ENCODE peak calls at places on chromosomes 1 and 21, in five cellular contexts. M, F, O, J and A are unnamed samples.
A peak's percentile ranks its signal among the peaks of the same experiment; 100 is the strongest.

GRCh38 chr1:156693858-156694562 is 11.4 kb downstream of the CRABP2 start:
- DNase-seq in M (no peak), F (no peak), O (no peak), J (no peak), A (no peak)

GRCh38 chr1:218488986-218489385 is 143.8 kb downstream of the TGFB2 start:
- DNase-seq in M (no peak), F (peak; percentile 83), O (peak; percentile 93), J (no peak), A (peak; percentile 32)

GRCh38 chr1:159141584-159142518 is 29.6 kb upstream of the CADM3 start:
- DNase-seq in M (peak; percentile 34), F (no peak), O (peak; percentile 57), J (no peak), A (peak; percentile 47)

GRCh38 chr1:27566462-27567182 is 37.3 kb downstream of the AHDC1 start:
- DNase-seq in M (no peak), F (no peak), O (no peak), J (no peak), A (no peak)

GRCh38 chr1:12610305-12610935 is 7.6 kb downstream of the DHRS3 start:
- DNase-seq in M (no peak), F (no peak), O (no peak), J (no peak), A (peak; percentile 52)

GRCh38 chr1:11352058-11352715 is 79.2 kb downstream of the UBIAD1 start:
- DNase-seq in M (no peak), F (no peak), O (no peak), J (no peak), A (no peak)

GRCh38 chr1:192474080-192474683 is 101.4 kb upstream of the RGS1 start:
- DNase-seq in M (no peak), F (no peak), O (no peak), J (no peak), A (peak; percentile 54)

GRCh38 chr1:107626075-107626796 is 338.7 kb downstream of the VAV3 start:
- DNase-seq in M (no peak), F (no peak), O (no peak), J (no peak), A (no peak)

GRCh38 chr1:38835230-38835827 is 24.2 kb downstream of the RRAGC start:
- DNase-seq in M (peak; percentile 37), F (peak; percentile 45), O (peak; percentile 78), J (no peak), A (peak; percentile 92)

GRCh38 chr1:224182866-224183590 is at the start of gene DEGS1:
- DNase-seq in M (peak; percentile 84), F (peak; percentile 28), O (peak; percentile 62), J (peak; percentile 90), A (peak; percentile 74)

GRCh38 chr1:56578664-56578962 is 750 bp downstream of the PLPP3 start:
- DNase-seq in M (no peak), F (no peak), O (no peak), J (peak; percentile 24), A (no peak)

GRCh38 chr21:46634427-46634826 is 1.0 kb upstream of the PRMT2 start:
- DNase-seq in M (no peak), F (no peak), O (no peak), J (no peak), A (no peak)

GRCh38 chr1:162562452-162562828 is 918 bp downstream of the UAP1 start:
- DNase-seq in M (no peak), F (no peak), O (no peak), J (no peak), A (peak; percentile 72)

GRCh38 chr1:12141533-12141855 is 25.3 kb upstream of the TNFRSF1B start:
- DNase-seq in M (no peak), F (no peak), O (no peak), J (no peak), A (no peak)

GRCh38 chr1:3066250-3066711 is 2.7 kb upstream of the PRDM16 start:
- DNase-seq in M (peak; percentile 61), F (no peak), O (no peak), J (no peak), A (no peak)

GRCh38 chr1:85661767-85662166 is 46.5 kb downstream of the ZNHIT6 start:
- DNase-seq in M (no peak), F (no peak), O (no peak), J (no peak), A (no peak)

GRCh38 chr1:18999287-18999852 is 42.9 kb upstream of the IFFO2 start:
- DNase-seq in M (no peak), F (no peak), O (no peak), J (no peak), A (peak; percentile 67)

GRCh38 chr1:43435146-43436145 is 18.3 kb downstream of the HYI start:
- DNase-seq in M (peak; percentile 10), F (no peak), O (peak; percentile 19), J (no peak), A (peak; percentile 45)

GRCh38 chr1:151756291-151756690 is 7.0 kb downstream of the MRPL9 start:
- DNase-seq in M (no peak), F (no peak), O (peak; percentile 32), J (no peak), A (peak; percentile 51)

GRCh38 chr1:48227165-48228013 is 4.9 kb downstream of the SLC5A9 start:
- DNase-seq in M (no peak), F (no peak), O (no peak), J (no peak), A (no peak)

GRCh38 chr1:9957726-9958125 is 14.5 kb downstream of the NMNAT1 start:
- DNase-seq in M (no peak), F (no peak), O (no peak), J (no peak), A (no peak)

GRCh38 chr1:162710349-162710748 is 78.1 kb downstream of the DDR2 start:
- DNase-seq in M (no peak), F (no peak), O (no peak), J (no peak), A (peak; percentile 47)

GRCh38 chr1:21652937-21653743 is 16.0 kb downstream of the RAP1GAP start:
- DNase-seq in M (no peak), F (no peak), O (no peak), J (no peak), A (no peak)

GRCh38 chr1:27331922-27332321 is 9.9 kb upstream of the SYTL1 start:
- DNase-seq in M (no peak), F (no peak), O (no peak), J (no peak), A (no peak)

GRCh38 chr1:89635825-89636815 is 3.2 kb downstream of the LRRC8C start:
- DNase-seq in M (no peak), F (no peak), O (no peak), J (no peak), A (peak; percentile 66)

GRCh38 chr21:35309316-35309715 is 260.2 kb upstream of the RUNX1 start:
- DNase-seq in M (no peak), F (no peak), O (no peak), J (no peak), A (peak; percentile 54)

GRCh38 chr1:223631367-223631977 is 34.0 kb downstream of the CAPN8 start:
- DNase-seq in M (no peak), F (no peak), O (no peak), J (no peak), A (no peak)

GRCh38 chr1:29739176-29739575 is 502.9 kb downstream of the PTPRU start:
- DNase-seq in M (no peak), F (no peak), O (no peak), J (no peak), A (no peak)

DNA sequence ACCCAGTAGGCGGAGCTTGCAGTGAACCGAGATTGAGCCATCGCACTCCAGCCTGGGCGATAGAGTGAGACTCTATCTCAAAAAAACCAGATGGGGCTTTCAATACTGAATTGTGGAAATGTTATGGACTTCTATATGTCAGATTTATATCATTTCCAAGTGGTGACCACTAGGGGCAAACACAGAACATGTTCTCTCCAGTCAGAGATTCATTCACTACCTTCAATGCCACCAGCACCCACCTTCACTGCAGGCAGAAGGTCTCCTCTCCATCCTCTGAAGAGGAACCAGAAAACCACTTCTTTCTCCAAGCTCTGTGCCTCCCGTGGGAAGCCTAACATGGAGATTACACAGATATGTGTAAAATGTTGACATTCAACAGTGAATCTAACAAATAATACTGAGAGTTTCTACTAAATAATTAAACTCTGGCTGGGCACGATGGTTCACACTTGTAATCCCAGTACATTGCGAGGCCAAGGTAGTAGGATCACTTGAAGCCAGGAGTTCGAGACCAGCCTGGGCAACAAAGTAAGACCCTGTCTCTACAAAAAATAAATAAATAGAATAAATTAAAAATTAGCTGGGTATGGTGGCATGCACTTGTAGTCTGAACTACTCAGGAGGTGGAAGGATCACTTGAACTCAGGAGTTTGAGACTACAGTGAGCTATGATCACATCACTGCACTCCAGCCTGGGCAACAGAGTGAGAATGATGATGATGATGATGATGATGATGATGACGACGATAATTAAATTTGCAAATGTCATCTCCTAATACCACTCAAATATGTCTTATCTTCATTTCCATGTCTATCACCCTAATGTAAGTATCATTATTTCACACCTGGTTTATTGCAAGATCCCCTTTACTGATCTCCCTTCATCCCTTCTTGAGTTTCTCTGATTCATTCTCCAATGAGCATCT is 151.1 kb downstream of the ZNF281 start:
- DNase-seq in M (no peak), F (no peak), O (no peak), J (no peak), A (peak; percentile 33)
- TF ChIP-seq CTCF in M (peak; percentile 52), F (peak; percentile 53), O (peak; percentile 69), J (peak; percentile 36), A (peak; percentile 60)

DNA sequence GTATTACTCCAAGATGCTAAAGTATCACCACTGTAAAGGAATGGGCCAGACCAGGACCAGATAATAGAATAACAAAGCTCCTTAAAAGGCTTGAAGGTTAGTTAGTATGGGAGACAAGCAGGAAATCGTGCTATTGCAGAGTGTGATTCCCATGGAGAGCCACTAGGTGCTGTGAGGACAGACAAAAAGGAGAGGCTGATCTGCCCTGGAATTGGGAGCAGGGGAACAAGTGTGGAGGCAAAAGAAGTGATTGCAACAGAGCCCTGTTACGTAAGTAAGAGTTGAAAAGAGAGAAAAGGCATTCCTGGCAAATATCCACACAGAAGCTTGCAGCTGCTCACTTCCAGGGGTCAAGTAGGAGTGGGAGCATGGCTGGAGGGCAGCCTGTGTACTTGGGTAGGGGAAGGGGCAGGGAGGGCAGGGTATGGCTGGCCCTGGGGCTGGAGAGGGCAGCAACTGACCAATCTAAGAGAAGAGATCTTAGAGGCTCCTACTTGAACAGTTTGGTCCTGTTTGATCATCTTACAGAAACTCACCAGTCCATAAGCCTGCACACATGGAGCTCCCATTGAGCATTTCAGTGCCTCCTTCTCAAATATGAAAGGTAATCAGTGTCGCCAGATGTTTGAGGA is 207.7 kb upstream of the GJB5 start:
- DNase-seq in M (peak; percentile 35), F (no peak), O (no peak), J (no peak), A (no peak)
- TF ChIP-seq CTCF in M (peak; percentile 39), F (peak; percentile 21), O (no peak), J (no peak), A (no peak)

GRCh38 chr1:98055457-98055856 is 134.6 kb upstream of the DPYD start:
- DNase-seq in M (no peak), F (no peak), O (no peak), J (no peak), A (no peak)

GRCh38 chr1:98053471-98054366 is 132.9 kb upstream of the DPYD start:
- DNase-seq in M (peak; percentile 80), F (no peak), O (peak; percentile 54), J (no peak), A (peak; percentile 75)

GRCh38 chr1:98054786-98055185 is 134.0 kb upstream of the DPYD start:
- DNase-seq in M (no peak), F (no peak), O (no peak), J (no peak), A (no peak)

GRCh38 chr1:98056781-98057180 is 135.9 kb upstream of the DPYD start:
- DNase-seq in M (no peak), F (no peak), O (no peak), J (no peak), A (no peak)

GRCh38 chr1:98054367-98054701 is 133.5 kb upstream of the DPYD start:
- DNase-seq in M (no peak), F (no peak), O (no peak), J (no peak), A (no peak)
- TF ChIP-seq CTCF in M (no peak), F (no peak), O (no peak), J (no peak), A (no peak)

GRCh38 chr21:23131177-23131576 is 2133.0 kb downstream of the NCAM2 start:
- DNase-seq in M (peak; percentile 14), F (no peak), O (no peak), J (no peak), A (no peak)
- TF ChIP-seq CTCF in M (no peak), F (no peak), O (no peak), J (peak; percentile 27), A (no peak)